ENCODE peak calls at places on chromosomes 1 and 21, in nine cellular contexts. One of them, this sample, is unnamed.

GRCh38 chr1:9787702-9788101 is 36.1 kb downstream of the CLSTN1 start:
- DNase-seq in amniotic epithelial cell: no peak
- DNase-seq in activated CD4-positive, CD25-positive, alpha-beta regulatory T cell treated with anti-CD3 and anti-CD28 coated beads, Interleukin-2, amount 50 U/mL, for 72 hours: peak; percentile 44
- DNase-seq in choroid plexus epithelial cell: no peak
- DNase-seq in fibroblast of the aortic adventitia: no peak
- DNase-seq in colonic mucosa: no peak
- DNase-seq in NCI-H510A treated with DMSO at 0.1 percent for 48 hours: no peak
- DNase-seq in left ventricle myocardium inferior: no peak
- DNase-seq in iPS-NIHi11: no peak
- DNase-seq in this sample: no peak

GRCh38 chr1:2108877-2109580 is 58.8 kb downstream of the PRKCZ start:
- DNase-seq in amniotic epithelial cell: no peak
- DNase-seq in activated CD4-positive, CD25-positive, alpha-beta regulatory T cell treated with anti-CD3 and anti-CD28 coated beads, Interleukin-2, amount 50 U/mL, for 72 hours: no peak
- DNase-seq in choroid plexus epithelial cell: no peak
- DNase-seq in fibroblast of the aortic adventitia: no peak
- DNase-seq in colonic mucosa: no peak
- DNase-seq in NCI-H510A treated with DMSO at 0.1 percent for 48 hours: no peak
- DNase-seq in left ventricle myocardium inferior: no peak
- DNase-seq in iPS-NIHi11: no peak
- DNase-seq in this sample: no peak

GRCh38 chr1:25467193-25467592 is 36.5 kb downstream of the MACO1 start:
- DNase-seq in amniotic epithelial cell: no peak
- DNase-seq in activated CD4-positive, CD25-positive, alpha-beta regulatory T cell treated with anti-CD3 and anti-CD28 coated beads, Interleukin-2, amount 50 U/mL, for 72 hours: no peak
- DNase-seq in choroid plexus epithelial cell: no peak
- DNase-seq in fibroblast of the aortic adventitia: no peak
- DNase-seq in colonic mucosa: no peak
- DNase-seq in NCI-H510A treated with DMSO at 0.1 percent for 48 hours: no peak
- DNase-seq in left ventricle myocardium inferior: no peak
- DNase-seq in iPS-NIHi11: no peak
- DNase-seq in this sample: no peak

GRCh38 chr1:177384461-177384860 is 213.7 kb downstream of the BRINP2 start:
- DNase-seq in amniotic epithelial cell: no peak
- DNase-seq in activated CD4-positive, CD25-positive, alpha-beta regulatory T cell treated with anti-CD3 and anti-CD28 coated beads, Interleukin-2, amount 50 U/mL, for 72 hours: no peak
- DNase-seq in choroid plexus epithelial cell: no peak
- DNase-seq in fibroblast of the aortic adventitia: peak; percentile 40
- DNase-seq in colonic mucosa: no peak
- DNase-seq in NCI-H510A treated with DMSO at 0.1 percent for 48 hours: no peak
- DNase-seq in left ventricle myocardium inferior: no peak
- DNase-seq in iPS-NIHi11: no peak
- DNase-seq in this sample: no peak

GRCh38 chr1:224700915-224701531 is 84.9 kb downstream of the CNIH3 start:
- DNase-seq in amniotic epithelial cell: peak; percentile 18
- DNase-seq in activated CD4-positive, CD25-positive, alpha-beta regulatory T cell treated with anti-CD3 and anti-CD28 coated beads, Interleukin-2, amount 50 U/mL, for 72 hours: no peak
- DNase-seq in choroid plexus epithelial cell: peak; percentile 41
- DNase-seq in fibroblast of the aortic adventitia: peak; percentile 44
- DNase-seq in colonic mucosa: no peak
- DNase-seq in NCI-H510A treated with DMSO at 0.1 percent for 48 hours: no peak
- DNase-seq in left ventricle myocardium inferior: no peak
- DNase-seq in iPS-NIHi11: peak; percentile 78
- DNase-seq in this sample: no peak

GRCh38 chr1:242824435-242824834 is 299.9 kb upstream of the PLD5 start:
- DNase-seq in amniotic epithelial cell: peak; percentile 51
- DNase-seq in activated CD4-positive, CD25-positive, alpha-beta regulatory T cell treated with anti-CD3 and anti-CD28 coated beads, Interleukin-2, amount 50 U/mL, for 72 hours: no peak
- DNase-seq in choroid plexus epithelial cell: peak; percentile 28
- DNase-seq in fibroblast of the aortic adventitia: peak; percentile 15
- DNase-seq in colonic mucosa: no peak
- DNase-seq in NCI-H510A treated with DMSO at 0.1 percent for 48 hours: no peak
- DNase-seq in left ventricle myocardium inferior: no peak
- DNase-seq in iPS-NIHi11: no peak
- DNase-seq in this sample: no peak

GRCh38 chr1:45621501-45621836 is 2.4 kb downstream of the CCDC17 start:
- DNase-seq in amniotic epithelial cell: no peak
- DNase-seq in activated CD4-positive, CD25-positive, alpha-beta regulatory T cell treated with anti-CD3 and anti-CD28 coated beads, Interleukin-2, amount 50 U/mL, for 72 hours: no peak
- DNase-seq in choroid plexus epithelial cell: no peak
- DNase-seq in fibroblast of the aortic adventitia: no peak
- DNase-seq in colonic mucosa: no peak
- DNase-seq in NCI-H510A treated with DMSO at 0.1 percent for 48 hours: no peak
- DNase-seq in left ventricle myocardium inferior: no peak
- DNase-seq in iPS-NIHi11: peak; percentile 21
- DNase-seq in this sample: no peak

GRCh38 chr1:166165661-166166399 is 971 bp downstream of the FAM78B start:
- DNase-seq in amniotic epithelial cell: peak; percentile 5
- DNase-seq in activated CD4-positive, CD25-positive, alpha-beta regulatory T cell treated with anti-CD3 and anti-CD28 coated beads, Interleukin-2, amount 50 U/mL, for 72 hours: no peak
- DNase-seq in choroid plexus epithelial cell: no peak
- DNase-seq in fibroblast of the aortic adventitia: peak; percentile 47
- DNase-seq in colonic mucosa: peak; percentile 22
- DNase-seq in NCI-H510A treated with DMSO at 0.1 percent for 48 hours: no peak
- DNase-seq in left ventricle myocardium inferior: no peak
- DNase-seq in iPS-NIHi11: peak; percentile 33
- DNase-seq in this sample: peak; percentile 45

GRCh38 chr1:88035578-88035977 is 648.5 kb upstream of the PKN2 start:
- DNase-seq in amniotic epithelial cell: no peak
- DNase-seq in activated CD4-positive, CD25-positive, alpha-beta regulatory T cell treated with anti-CD3 and anti-CD28 coated beads, Interleukin-2, amount 50 U/mL, for 72 hours: no peak
- DNase-seq in choroid plexus epithelial cell: no peak
- DNase-seq in fibroblast of the aortic adventitia: no peak
- DNase-seq in colonic mucosa: no peak
- DNase-seq in NCI-H510A treated with DMSO at 0.1 percent for 48 hours: no peak
- DNase-seq in left ventricle myocardium inferior: no peak
- DNase-seq in iPS-NIHi11: no peak
- DNase-seq in this sample: no peak

GRCh38 chr1:95534985-95535384 is 301.0 kb downstream of the RWDD3 start:
- DNase-seq in amniotic epithelial cell: no peak
- DNase-seq in activated CD4-positive, CD25-positive, alpha-beta regulatory T cell treated with anti-CD3 and anti-CD28 coated beads, Interleukin-2, amount 50 U/mL, for 72 hours: no peak
- DNase-seq in choroid plexus epithelial cell: no peak
- DNase-seq in fibroblast of the aortic adventitia: no peak
- DNase-seq in colonic mucosa: no peak
- DNase-seq in NCI-H510A treated with DMSO at 0.1 percent for 48 hours: no peak
- DNase-seq in left ventricle myocardium inferior: no peak
- DNase-seq in iPS-NIHi11: no peak
- DNase-seq in this sample: no peak

GRCh38 chr21:39120876-39121599 is 62.2 kb downstream of the PSMG1 start:
- DNase-seq in amniotic epithelial cell: no peak
- DNase-seq in activated CD4-positive, CD25-positive, alpha-beta regulatory T cell treated with anti-CD3 and anti-CD28 coated beads, Interleukin-2, amount 50 U/mL, for 72 hours: no peak
- DNase-seq in choroid plexus epithelial cell: no peak
- DNase-seq in fibroblast of the aortic adventitia: no peak
- DNase-seq in colonic mucosa: peak; percentile 8
- DNase-seq in NCI-H510A treated with DMSO at 0.1 percent for 48 hours: no peak
- DNase-seq in left ventricle myocardium inferior: no peak
- DNase-seq in iPS-NIHi11: peak; percentile 35
- DNase-seq in this sample: no peak

GRCh38 chr1:40036574-40036973 is 4.0 kb upstream of the CAP1 start:
- DNase-seq in amniotic epithelial cell: peak; percentile 85
- DNase-seq in activated CD4-positive, CD25-positive, alpha-beta regulatory T cell treated with anti-CD3 and anti-CD28 coated beads, Interleukin-2, amount 50 U/mL, for 72 hours: no peak
- DNase-seq in choroid plexus epithelial cell: peak; percentile 84
- DNase-seq in fibroblast of the aortic adventitia: peak; percentile 91
- DNase-seq in colonic mucosa: peak; percentile 54
- DNase-seq in NCI-H510A treated with DMSO at 0.1 percent for 48 hours: no peak
- DNase-seq in left ventricle myocardium inferior: peak; percentile 76
- DNase-seq in iPS-NIHi11: no peak
- DNase-seq in this sample: no peak

GRCh38 chr1:225343618-225344017 is 84.2 kb downstream of the LBR start:
- DNase-seq in amniotic epithelial cell: peak; percentile 17
- DNase-seq in activated CD4-positive, CD25-positive, alpha-beta regulatory T cell treated with anti-CD3 and anti-CD28 coated beads, Interleukin-2, amount 50 U/mL, for 72 hours: no peak
- DNase-seq in choroid plexus epithelial cell: peak; percentile 37
- DNase-seq in fibroblast of the aortic adventitia: peak; percentile 4
- DNase-seq in colonic mucosa: no peak
- DNase-seq in NCI-H510A treated with DMSO at 0.1 percent for 48 hours: peak; percentile 14
- DNase-seq in left ventricle myocardium inferior: no peak
- DNase-seq in iPS-NIHi11: no peak
- DNase-seq in this sample: no peak

GRCh38 chr21:26027696-26028095 is 142.9 kb downstream of the APP start:
- DNase-seq in amniotic epithelial cell: peak; percentile 35
- DNase-seq in activated CD4-positive, CD25-positive, alpha-beta regulatory T cell treated with anti-CD3 and anti-CD28 coated beads, Interleukin-2, amount 50 U/mL, for 72 hours: no peak
- DNase-seq in choroid plexus epithelial cell: peak; percentile 81
- DNase-seq in fibroblast of the aortic adventitia: no peak
- DNase-seq in colonic mucosa: no peak
- DNase-seq in NCI-H510A treated with DMSO at 0.1 percent for 48 hours: no peak
- DNase-seq in left ventricle myocardium inferior: no peak
- DNase-seq in iPS-NIHi11: no peak
- DNase-seq in this sample: no peak

This sample was measured in D721Med.